ENCODE peak calls at places on chromosomes 1 and 21, in five cellular contexts. E, O, F, W and Z are unnamed samples.

GRCh38 chr1:31663622-31664452 is 19.2 kb upstream of the PEF1 start:
- DNase-seq in E (peak; percentile 93), F (peak; percentile 13), W (peak; percentile 41), O (peak; percentile 18), Z (peak; percentile 38)

GRCh38 chr1:21168444-21168843 is 8.3 kb downstream of the EIF4G3 start:
- DNase-seq in W (no peak), F (no peak), O (no peak), E (no peak), Z (no peak)

GRCh38 chr1:202343652-202344349 is 2.1 kb upstream of the UBE2T start:
- DNase-seq in F (peak; percentile 39), W (no peak), E (peak; percentile 37), O (no peak), Z (no peak)

GRCh38 chr1:230243583-230244377 is 176.7 kb downstream of the GALNT2 start:
- DNase-seq in W (no peak), O (no peak), E (no peak), F (no peak), Z (no peak)

GRCh38 chr1:20663365-20663764 is 2.2 kb upstream of the DDOST start:
- DNase-seq in E (no peak), O (no peak), F (no peak), W (no peak), Z (no peak)

GRCh38 chr21:40754466-40754865 is 92.5 kb downstream of the DSCAM start:
- DNase-seq in W (peak; percentile 33), O (no peak), F (no peak), E (no peak), Z (no peak)

GRCh38 chr1:206738370-206739366 is 31.9 kb upstream of the IL19 start:
- DNase-seq in O (no peak), F (peak; percentile 16), W (no peak), E (no peak), Z (no peak)

GRCh38 chr1:158177705-158178450 is 2.8 kb upstream of the CD1D start:
- DNase-seq in E (peak; percentile 54), W (peak; percentile 94), F (no peak), O (no peak), Z (no peak)

GRCh38 chr1:11789126-11790067 is 16.4 kb downstream of the MTHFR start:
- DNase-seq in E (no peak), W (no peak), F (no peak), O (no peak), Z (no peak)

GRCh38 chr1:201020040-201020591 is 3.4 kb downstream of the KIF21B start:
- DNase-seq in O (no peak), F (no peak), W (no peak), E (no peak), Z (no peak)

GRCh38 chr1:62362061-62362951 is 43.1 kb upstream of the KANK4 start:
- DNase-seq in W (no peak), E (no peak), F (no peak), O (no peak), Z (no peak)

DNA sequence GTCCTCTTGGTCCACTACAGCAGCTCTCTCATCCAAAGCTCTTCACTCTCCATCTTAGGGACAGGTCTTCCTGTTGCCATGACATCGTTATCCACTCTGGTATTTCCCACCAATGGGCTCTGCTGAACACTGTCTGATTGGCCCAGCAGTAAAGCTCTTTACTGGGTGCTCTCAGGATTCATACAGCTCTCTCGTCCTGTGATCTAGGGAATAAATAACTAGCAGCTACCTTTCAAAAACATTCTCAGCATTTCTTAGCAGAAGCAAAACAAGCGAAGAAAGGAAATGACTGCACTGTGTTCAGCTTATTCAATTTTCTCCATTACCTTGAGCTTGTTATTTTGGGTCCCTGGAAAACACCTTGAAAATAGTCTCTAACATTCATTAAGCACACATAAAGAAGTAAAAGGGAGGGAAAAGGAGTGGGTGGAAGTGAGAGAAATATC is 163.5 kb upstream of the SGIP1 start:
- DNase-seq in W (no peak), O (no peak), E (no peak), F (no peak), Z (no peak)
- H3K4me1 ChIP-seq in W (peaks cover 30% of the 10 kb centered on the region), O (peaks cover 46% of the 10 kb centered on the region), E (peaks cover 17% of the 10 kb centered on the region), F (peaks cover 5% of the 10 kb centered on the region), Z (peaks cover 70% of the 10 kb centered on the region)

DNA sequence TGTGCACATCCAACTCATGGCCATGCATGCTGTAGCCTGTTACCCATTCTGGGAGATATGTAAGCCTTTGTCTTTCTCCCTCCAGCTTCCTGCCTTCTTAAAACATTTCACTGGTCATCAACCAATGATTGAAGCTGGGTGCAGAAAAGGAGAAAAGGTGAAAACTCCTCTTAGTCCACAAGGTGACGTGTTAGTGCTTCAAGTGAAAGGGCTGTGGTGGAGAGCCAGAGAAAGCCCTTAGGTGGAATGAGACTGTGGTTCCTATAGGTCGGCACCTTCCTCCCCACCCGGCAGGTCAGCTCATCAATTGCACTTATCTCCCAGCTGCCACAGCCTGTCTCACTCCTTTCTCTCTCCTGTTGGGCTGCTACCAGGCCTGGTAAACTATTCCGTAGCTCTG is 30.4 kb downstream of the ERG start:
- DNase-seq in F (no peak), E (no peak), W (no peak), O (no peak), Z (no peak)
- H3K9me3 ChIP-seq in F (no peaks in the 10 kb centered on the region), E (no peaks in the 10 kb centered on the region), W (peaks cover 3% of the 10 kb centered on the region), O (no peaks in the 10 kb centered on the region), Z (no peaks in the 10 kb centered on the region)

DNA sequence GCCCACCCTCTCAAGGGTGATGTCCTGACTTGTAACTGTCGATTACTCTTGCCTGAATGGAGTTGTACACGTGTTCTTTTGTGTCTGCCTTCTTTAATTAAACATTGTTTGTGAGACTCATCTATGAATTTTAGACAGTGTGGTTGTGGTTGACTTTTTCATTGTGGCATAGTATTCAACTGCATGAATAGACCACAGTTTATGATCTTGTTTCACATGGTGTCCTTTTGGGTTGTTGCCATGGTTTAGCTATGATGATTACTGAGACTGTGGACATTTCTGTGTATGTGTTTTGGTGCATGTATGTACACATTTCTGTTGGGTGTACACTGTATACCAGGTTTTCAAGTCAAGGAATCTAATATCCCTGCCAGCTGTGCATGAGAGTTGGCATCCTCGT is 30.1 kb downstream of the PRMT2 start:
- DNase-seq in E (no peak), W (no peak), O (no peak), F (no peak), Z (no peak)
- H3K4me1 ChIP-seq in E (no peaks in the 10 kb centered on the region), W (no peaks in the 10 kb centered on the region), O (peaks cover 17% of the 10 kb centered on the region), F (no peaks in the 10 kb centered on the region), Z (peaks cover 15% of the 10 kb centered on the region)

GRCh38 chr1:229221106-229222019 is 49.5 kb upstream of the RAB4A start:
- DNase-seq in O (no peak), W (peak; percentile 58), E (peak; percentile 30), F (no peak), Z (no peak)

GRCh38 chr1:229222081-229222480 is 48.8 kb upstream of the RAB4A start:
- DNase-seq in O (no peak), W (no peak), F (no peak), E (no peak), Z (no peak)

GRCh38 chr1:229217716-229218115 is 53.2 kb upstream of the RAB4A start:
- DNase-seq in O (no peak), W (no peak), E (no peak), F (peak; percentile 70), Z (no peak)

GRCh38 chr1:229220163-229220846 is 50.6 kb upstream of the RAB4A start:
- DNase-seq in E (no peak), F (no peak), W (no peak), O (no peak), Z (no peak)

DNA sequence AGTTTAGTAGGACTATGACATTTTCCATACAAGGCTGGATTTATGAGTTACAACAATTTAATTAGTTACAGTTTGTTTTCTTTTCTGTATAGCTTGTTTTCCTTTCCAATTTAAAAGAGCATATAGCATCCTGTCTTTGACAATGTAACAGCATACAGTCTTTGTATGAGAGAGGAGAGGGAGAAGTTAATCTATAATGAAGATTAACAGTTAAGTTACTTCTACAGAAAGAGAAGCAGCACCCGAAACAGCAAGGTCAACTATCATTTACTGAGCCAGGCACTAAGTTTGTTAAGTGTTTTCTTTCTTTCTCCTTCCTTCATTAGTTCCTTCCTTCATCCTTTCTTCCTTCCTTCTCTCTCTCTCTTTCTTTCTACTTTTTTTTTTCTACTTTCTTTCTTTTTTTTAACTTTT is 52.3 kb upstream of the RAB4A start:
- DNase-seq in O (no peak), W (no peak), E (no peak), F (no peak), Z (no peak)
- H3K9me3 ChIP-seq in O (no peaks in the 10 kb centered on the region), W (peaks cover 3% of the 10 kb centered on the region), E (no peaks in the 10 kb centered on the region), F (no peaks in the 10 kb centered on the region), Z (no peaks in the 10 kb centered on the region)

GRCh38 chr1:14934867-14935266 is 218.7 kb upstream of the TMEM51 start:
- DNase-seq in O (no peak), W (no peak), F (no peak), E (no peak), Z (no peak)
- H3K4me1 ChIP-seq in O (no peaks in the 10 kb centered on the region), W (no peaks in the 10 kb centered on the region), F (no peaks in the 10 kb centered on the region), E (no peaks in the 10 kb centered on the region), Z (no peaks in the 10 kb centered on the region)

GRCh38 chr1:29756901-29757729 is 520.8 kb downstream of the PTPRU start:
- DNase-seq in O (no peak), E (no peak), W (peak; percentile 21), F (no peak), Z (no peak)
- H3K9me3 ChIP-seq in O (no peaks in the 10 kb centered on the region), E (no peaks in the 10 kb centered on the region), W (no peaks in the 10 kb centered on the region), F (no peaks in the 10 kb centered on the region), Z (no peaks in the 10 kb centered on the region)

GRCh38 chr1:17568014-17568413 is 28.5 kb downstream of the ARHGEF10L start:
- DNase-seq in O (no peak), W (no peak), E (no peak), F (no peak), Z (no peak)
- H3K4me1 ChIP-seq in O (no peaks in the 10 kb centered on the region), W (peaks cover 10% of the 10 kb centered on the region), E (peaks cover 12% of the 10 kb centered on the region), F (peaks cover 43% of the 10 kb centered on the region), Z (no peaks in the 10 kb centered on the region)